ENCODE peak calls at places on chromosomes 4 and X, in four cellular contexts. A is neural progenitor cell, G is MM.1S, Z is astrocyte. D is an unnamed sample.

GRCh38 chrX:47283015-47283771 is 50.4 kb downstream of the USP11 start:
- DNase-seq in A (no peak), G (no peak), Z (peak), D (peak)

GRCh38 chrX:7215842-7216241 is 67.9 kb upstream of the PUDP start:
- DNase-seq in A (no peak), G (no peak), Z (peak), D (no peak)

GRCh38 chr4:24476209-24476781 is 108.1 kb downstream of the DHX15 start:
- DNase-seq in A (peak), G (peak), Z (peak), D (peak)

GRCh38 chr4:184959309-184959708 is 59.0 kb upstream of the HELT start:
- DNase-seq in A (no peak), G (no peak), Z (no peak), D (no peak)

GRCh38 chr4:168082379-168082778 is 10.0 kb upstream of the ANXA10 start:
- DNase-seq in A (no peak), G (no peak), Z (no peak), D (no peak)

GRCh38 chr4:159697322-159698283 is 594.7 kb downstream of the RAPGEF2 start:
- DNase-seq in A (no peak), G (no peak), Z (no peak), D (no peak)

GRCh38 chrX:14832591-14832990 is 40.3 kb downstream of the FANCB start:
- DNase-seq in A (no peak), G (no peak), Z (peak), D (peak)

GRCh38 chrX:147072747-147073146 is 258.2 kb upstream of the CXorf51A start:
- DNase-seq in A (no peak), G (no peak), Z (no peak), D (no peak)

GRCh38 chrX:68929332-68930150 is 100.7 kb downstream of the EFNB1 start:
- DNase-seq in A (no peak), G (no peak), Z (peak), D (peak)

GRCh38 chr4:6732441-6733357 is 16.7 kb downstream of the BLOC1S4 start:
- DNase-seq in A (no peak), G (no peak), Z (peak), D (peak)

GRCh38 chr4:4499438-4500123 is 42.3 kb downstream of the STX18 start:
- DNase-seq in A (no peak), G (no peak), Z (no peak), D (no peak)

GRCh38 chrX:132023117-132023895 is at the start of gene STK26:
- DNase-seq in A (peak), G (peak), Z (peak), D (peak)

GRCh38 chr4:112288455-112288854 is 2.8 kb upstream of the TIFA start:
- DNase-seq in A (no peak), G (peak), Z (no peak), D (no peak)

GRCh38 chr4:112289407-112290253 is 3.9 kb upstream of the TIFA start:
- DNase-seq in A (no peak), G (no peak), Z (no peak), D (no peak)

GRCh38 chr4:112284662-112285411 is 867 bp downstream of the TIFA start:
- DNase-seq in A (no peak), G (peak), Z (peak), D (peak)

GRCh38 chr4:112290341-112290740 is 4.6 kb upstream of the TIFA start:
- DNase-seq in A (no peak), G (no peak), Z (no peak), D (no peak)

DNA sequence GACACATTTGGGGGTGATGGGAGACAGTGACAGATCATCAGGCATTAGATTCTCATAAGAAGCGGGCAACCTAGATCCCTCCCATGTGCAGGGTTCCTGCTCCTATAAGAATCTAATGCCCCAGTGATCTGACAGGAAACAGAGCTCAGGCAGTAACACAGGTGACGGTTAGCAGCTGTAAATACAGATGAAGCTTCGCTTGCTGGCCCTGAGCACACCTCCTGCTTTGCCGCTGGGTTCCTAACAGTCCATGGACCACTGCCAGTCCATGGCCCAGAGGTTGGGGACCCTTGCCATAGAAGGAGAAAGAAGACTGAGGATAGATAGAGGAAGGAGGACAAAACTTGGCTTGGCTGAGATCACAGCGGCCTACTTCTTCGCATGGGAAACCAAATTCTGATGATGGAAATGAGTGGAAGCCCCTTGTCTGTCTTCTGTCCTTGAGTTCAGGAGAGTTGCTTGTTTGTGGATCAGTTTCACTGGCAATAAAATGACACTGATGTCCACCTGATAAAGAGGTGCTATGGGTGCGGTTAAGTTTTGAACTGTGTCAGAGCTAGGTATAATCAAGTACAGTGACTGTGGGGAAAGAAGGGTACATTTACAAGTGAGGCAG is 1.7 kb upstream of the TIFA start:
- DNase-seq in A (no peak), G (no peak), Z (no peak), D (no peak)
- H2AFZ ChIP-seq in A (no peak), G (no peak), Z (no peak), D (no peak)

GRCh38 chr4:80104927-80105326 is 31.9 kb upstream of the ANTXR2 start:
- DNase-seq in A (no peak), G (no peak), Z (no peak), D (no peak)

GRCh38 chr4:80101086-80101767 is 28.2 kb upstream of the ANTXR2 start:
- DNase-seq in A (no peak), G (no peak), Z (no peak), D (no peak)

GRCh38 chr4:80107374-80107773 is 34.3 kb upstream of the ANTXR2 start:
- DNase-seq in A (no peak), G (no peak), Z (no peak), D (peak)

GRCh38 chr4:80101768-80102116 is 28.7 kb upstream of the ANTXR2 start:
- DNase-seq in A (no peak), G (no peak), Z (peak), D (peak)

DNA sequence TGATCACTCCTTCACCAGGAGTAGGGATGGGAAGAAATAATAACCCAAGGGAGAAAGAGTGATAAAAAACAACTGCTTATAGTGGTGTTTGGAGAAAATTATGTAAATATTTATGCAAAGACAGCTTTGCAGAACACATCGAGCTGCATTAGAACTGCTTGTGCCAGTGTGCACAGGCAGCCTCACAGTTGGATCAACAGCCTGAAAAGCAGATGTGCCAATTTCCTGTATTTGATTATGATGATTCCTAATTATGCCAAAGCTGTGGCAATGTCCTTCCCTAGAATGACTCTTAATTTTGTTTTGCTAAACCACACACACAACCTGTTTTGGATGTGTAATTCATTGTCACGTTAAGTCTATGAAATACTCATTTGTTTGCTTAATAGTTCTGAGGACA is 30.6 kb upstream of the ANTXR2 start:
- DNase-seq in A (no peak), G (no peak), Z (no peak), D (no peak)
- H2AFZ ChIP-seq in A (no peak), G (no peak), Z (no peak), D (no peak)

GRCh38 chr4:157980158-157980557 is 192.7 kb downstream of the GASK1B start:
- DNase-seq in A (no peak), G (no peak), Z (no peak), D (no peak)

GRCh38 chr4:157977086-157977485 is 195.7 kb downstream of the GASK1B start:
- DNase-seq in A (no peak), G (no peak), Z (no peak), D (no peak)

GRCh38 chr4:157984285-157984911 is 188.4 kb downstream of the GASK1B start:
- DNase-seq in A (no peak), G (no peak), Z (no peak), D (no peak)

GRCh38 chr4:157983300-157983699 is 189.5 kb downstream of the GASK1B start:
- DNase-seq in A (no peak), G (no peak), Z (no peak), D (no peak)

GRCh38 chr4:157978680-157979361 is 194.0 kb downstream of the GASK1B start:
- DNase-seq in A (peak), G (peak), Z (peak), D (peak)
- H2AFZ ChIP-seq in A (no peak), G (peak), Z (peak), D (peak)

GRCh38 chr4:172188248-172188976 is 375.2 kb downstream of the GALNTL6 start:
- DNase-seq in A (no peak), G (no peak), Z (no peak), D (no peak)
- H2AFZ ChIP-seq in A (peak), G (no peak), Z (no peak), D (no peak)

GRCh38 chr4:133943081-133943480 is 258.5 kb downstream of the PABPC4L start:
- DNase-seq in A (no peak), G (no peak), Z (no peak), D (no peak)

DNA sequence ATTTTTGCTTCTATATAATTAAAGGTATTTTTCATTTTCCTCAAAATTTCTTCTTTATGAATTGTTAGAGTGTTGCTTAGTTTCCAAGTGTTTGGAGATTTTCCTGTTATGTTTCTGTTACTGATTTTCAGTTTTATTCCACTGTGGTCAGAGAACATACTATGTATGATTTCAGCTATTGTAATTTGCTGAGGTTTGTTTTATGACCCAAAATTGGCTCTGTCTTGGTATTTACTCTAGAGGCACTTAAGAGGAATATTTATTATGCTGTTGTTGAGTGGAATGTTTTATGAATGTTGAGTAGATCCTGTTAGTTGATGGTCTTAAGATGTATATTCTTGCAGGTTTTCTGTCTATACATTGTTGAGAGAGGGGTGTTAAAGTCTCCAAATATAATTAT is 263.5 kb downstream of the PABPC4L start:
- DNase-seq in A (no peak), G (no peak), Z (no peak), D (no peak)
- H2AFZ ChIP-seq in A (no peak), G (no peak), Z (no peak), D (no peak)

DNA sequence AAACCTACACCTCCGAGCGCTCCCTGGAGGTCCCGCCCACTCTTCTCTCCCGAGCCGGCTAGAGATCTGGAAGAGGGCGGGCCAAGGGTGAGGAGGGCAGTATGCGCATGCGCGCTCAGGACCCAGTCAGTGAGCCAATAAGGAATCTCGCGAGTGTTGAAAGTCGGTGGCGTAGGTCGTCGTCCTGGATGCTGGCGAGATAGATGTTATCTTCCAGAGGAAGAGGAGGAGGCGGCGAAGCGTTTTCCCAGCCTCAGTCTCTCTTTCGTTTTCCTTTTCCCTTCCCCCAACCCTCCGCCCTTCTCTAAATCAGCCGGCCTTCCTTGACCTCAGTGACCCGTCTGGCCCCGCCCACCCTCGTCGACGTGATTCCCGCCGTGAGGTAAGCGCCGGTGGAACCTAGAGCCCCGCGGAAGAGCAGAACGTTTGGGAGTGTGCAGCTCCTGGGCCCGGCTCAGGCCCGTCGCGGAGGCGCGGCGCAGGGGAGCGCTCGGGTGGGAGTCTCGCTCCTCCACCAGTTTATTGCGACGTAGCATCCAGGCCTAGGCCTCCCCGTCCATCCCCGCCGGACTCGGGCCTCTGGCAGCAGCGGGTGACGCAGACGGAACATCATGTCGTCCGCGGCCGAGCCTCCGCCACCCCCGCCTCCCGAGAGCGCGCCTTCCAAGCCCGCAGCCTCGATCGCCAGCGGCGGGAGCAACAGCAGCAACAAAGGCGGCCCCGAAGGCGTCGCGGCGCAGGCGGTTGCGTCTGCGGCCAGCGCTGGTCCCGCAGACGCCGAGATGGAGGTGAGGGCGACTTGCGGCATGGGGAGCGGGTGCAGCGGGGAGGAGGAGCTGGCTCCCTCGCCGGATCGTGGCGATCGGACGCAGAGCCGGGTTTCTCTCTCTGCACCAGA is at the start of gene SMARCA5:
- DNase-seq in A (peak), G (peak), Z (peak), D (peak)
- H2AFZ ChIP-seq in A (peak), G (peak), Z (peak), D (peak)

DNA sequence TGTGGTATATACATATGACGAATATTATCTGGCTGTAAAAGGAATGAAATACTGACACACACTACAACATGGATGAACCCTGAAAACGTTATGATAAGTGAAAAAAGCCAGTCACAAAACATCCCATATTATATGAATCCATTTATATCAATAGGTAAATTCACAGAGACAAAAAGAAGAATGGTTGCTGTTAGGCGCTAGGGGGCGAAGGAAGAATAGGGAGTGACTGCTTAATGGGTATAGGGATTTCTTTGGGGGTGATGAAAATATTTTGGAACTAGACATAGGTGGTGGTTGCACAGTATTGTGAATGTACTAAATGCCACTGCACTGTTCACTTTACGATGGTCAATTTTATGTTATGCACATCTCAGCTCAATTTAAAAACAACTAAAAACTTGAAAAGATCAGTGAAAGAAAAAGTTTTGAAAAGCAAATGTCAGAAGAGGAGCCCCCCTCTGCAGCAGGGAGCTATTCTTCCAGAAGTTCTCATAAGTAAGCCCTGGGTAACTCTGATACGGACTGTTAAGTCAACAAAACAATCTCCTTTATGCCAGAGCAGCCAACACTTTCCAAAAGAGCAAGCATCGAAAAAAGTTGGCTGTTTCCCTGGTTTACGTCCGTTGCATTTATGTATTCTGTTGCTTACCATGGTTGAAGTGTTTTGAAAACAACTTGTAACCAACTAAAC is 96.3 kb upstream of the EGFL6 start:
- DNase-seq in A (no peak), G (no peak), Z (no peak), D (no peak)
- H2AFZ ChIP-seq in A (peak), G (peak), Z (peak), D (no peak)

GRCh38 chr4:40190465-40190864 is 6.4 kb upstream of the RHOH start:
- DNase-seq in A (no peak), G (no peak), Z (no peak), D (no peak)
- H2AFZ ChIP-seq in A (peak), G (peak), Z (no peak), D (no peak)

DNA sequence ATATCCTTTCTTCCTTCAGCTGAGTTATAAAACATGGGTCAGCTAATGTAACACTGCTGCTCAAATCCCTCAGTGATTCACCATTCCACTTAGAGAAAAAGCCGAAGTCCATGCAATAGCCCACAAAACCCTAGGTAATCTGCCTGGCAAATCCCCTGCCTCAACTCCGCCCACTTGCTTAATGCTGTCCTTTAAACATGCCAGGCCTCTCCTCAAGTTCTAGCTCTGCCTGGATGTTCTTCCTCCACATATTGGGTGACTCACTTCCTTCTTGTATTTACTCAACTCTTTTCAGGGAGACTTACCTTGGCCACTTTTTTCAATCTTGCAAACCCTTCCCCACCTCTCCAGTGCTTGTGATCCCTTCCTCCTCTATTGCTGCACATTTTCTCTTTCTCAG is 89.8 kb downstream of the EMCN start:
- DNase-seq in A (no peak), G (no peak), Z (peak), D (no peak)
- H2AFZ ChIP-seq in A (no peak), G (no peak), Z (no peak), D (no peak)

DNA sequence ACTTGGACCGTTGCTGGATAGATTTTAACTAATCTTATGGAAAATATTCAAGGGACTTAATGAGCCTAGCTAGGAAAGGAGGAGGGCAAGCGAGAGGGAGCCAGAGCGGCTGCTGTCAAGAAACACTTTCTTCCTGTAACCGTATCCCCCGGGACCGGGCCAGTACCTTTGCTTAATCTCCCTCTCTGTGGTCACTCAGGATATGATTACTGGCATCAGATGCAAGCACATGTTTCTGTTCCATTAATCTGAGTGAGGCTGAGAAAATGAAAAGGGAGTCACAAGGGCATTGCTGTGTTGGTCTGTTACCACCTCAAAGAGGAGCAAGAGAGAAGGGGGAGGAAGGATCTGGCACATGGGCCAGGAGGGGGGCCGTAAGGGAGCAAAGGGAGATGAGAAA is 356.7 kb upstream of the GATB start:
- DNase-seq in A (no peak), G (no peak), Z (no peak), D (no peak)
- H2AFZ ChIP-seq in A (no peak), G (no peak), Z (no peak), D (no peak)

D was measured in fibroblast of lung.